ENCODE peak calls at places on chromosomes 6 and 20, in seven cellular contexts. B is prostate gland, T is brain microvascular endothelial cell, L is Peyer's patch, V is ovary, C is AG04449, I is natural killer cell. M is an unnamed sample.

GRCh38 chr6:101402618-101403002 is 9.1 kb downstream of the GRIK2 start:
- DNase-seq in B (no peak), T (no peak), L (no peak), V (no peak), C (no peak), I (no peak), M (peak)

GRCh38 chr6:10401632-10402223 is 13.1 kb downstream of the TFAP2A start:
- DNase-seq in B (no peak), T (no peak), L (no peak), V (no peak), C (no peak), I (no peak), M (no peak)

GRCh38 chr6:6588064-6588923 is at the start of gene LY86:
- DNase-seq in B (no peak), T (no peak), L (no peak), V (no peak), C (no peak), I (no peak), M (no peak)

GRCh38 chr6:137166247-137167098 is 7.0 kb downstream of the IL22RA2 start:
- DNase-seq in B (no peak), T (no peak), L (no peak), V (no peak), C (no peak), I (no peak), M (no peak)

GRCh38 chr6:150016324-150017185 is 8.8 kb downstream of the RAET1L start:
- DNase-seq in B (peak), T (peak), L (no peak), V (no peak), C (no peak), I (no peak), M (peak)

GRCh38 chr6:4941782-4942672 is 61.8 kb downstream of the RPP40 start:
- DNase-seq in B (no peak), T (peak), L (no peak), V (no peak), C (peak), I (peak), M (no peak)

GRCh38 chr20:25279403-25279802 is 31.5 kb downstream of the PYGB start:
- DNase-seq in B (no peak), T (no peak), L (no peak), V (peak), C (no peak), I (no peak), M (no peak)

GRCh38 chr6:75479712-75480111 is 13.9 kb downstream of the FILIP1 start:
- DNase-seq in B (no peak), T (no peak), L (no peak), V (no peak), C (no peak), I (no peak), M (no peak)

GRCh38 chr6:110703906-110704594 is 111.2 kb downstream of the CDK19 start:
- DNase-seq in B (no peak), T (no peak), L (no peak), V (no peak), C (no peak), I (no peak), M (no peak)

GRCh38 chr6:139287868-139288267 is 3.9 kb downstream of the TXLNB start:
- DNase-seq in B (no peak), T (no peak), L (no peak), V (no peak), C (no peak), I (no peak), M (no peak)

GRCh38 chr6:105894556-105894955 is 191.6 kb upstream of the PRDM1 start:
- DNase-seq in B (no peak), T (no peak), L (no peak), V (no peak), C (no peak), I (no peak), M (no peak)

GRCh38 chr20:18057994-18058349 is 256 bp upstream of the OVOL2 start:
- DNase-seq in B (no peak), T (no peak), L (no peak), V (no peak), C (no peak), I (no peak), M (no peak)

GRCh38 chr6:151300267-151300930 is 60.6 kb downstream of the AKAP12 start:
- DNase-seq in B (no peak), T (no peak), L (no peak), V (no peak), C (no peak), I (no peak), M (no peak)
- TF ChIP-seq CTCF in B (no peak), T (no peak), L (no peak), V (no peak), C (no peak), I (no peak), M (no peak)

DNA sequence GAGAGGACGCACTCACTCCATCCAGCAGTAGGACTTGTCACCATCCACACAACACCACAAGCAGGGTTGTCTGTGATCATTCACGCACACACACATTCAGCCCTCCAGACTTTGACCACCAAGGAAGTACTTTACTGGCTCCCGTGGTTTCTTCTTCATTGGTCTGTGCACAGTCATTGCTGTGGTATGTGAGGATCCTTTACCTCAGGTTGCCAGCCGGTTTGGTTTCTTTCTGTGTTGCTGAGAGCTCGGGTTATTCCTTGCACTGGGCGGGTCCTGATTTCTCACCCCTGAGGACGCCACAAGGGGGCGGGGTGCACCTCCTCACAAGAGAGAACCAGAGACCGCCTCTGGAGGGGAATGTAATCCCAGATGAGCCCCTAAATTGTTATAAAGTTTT is 11.2 kb downstream of the SLC35A1 start:
- DNase-seq in B (no peak), T (peak), L (no peak), V (no peak), C (no peak), I (no peak), M (peak)
- TF ChIP-seq CTCF in B (no peak), T (peak), L (no peak), V (no peak), C (no peak), I (no peak), M (peak)

GRCh38 chr6:118260833-118261232 is 287.3 kb upstream of the PLN start:
- DNase-seq in B (no peak), T (no peak), L (no peak), V (no peak), C (no peak), I (no peak), M (no peak)

GRCh38 chr6:118269659-118270058 is 278.4 kb upstream of the PLN start:
- DNase-seq in B (no peak), T (no peak), L (no peak), V (no peak), C (no peak), I (no peak), M (no peak)

DNA sequence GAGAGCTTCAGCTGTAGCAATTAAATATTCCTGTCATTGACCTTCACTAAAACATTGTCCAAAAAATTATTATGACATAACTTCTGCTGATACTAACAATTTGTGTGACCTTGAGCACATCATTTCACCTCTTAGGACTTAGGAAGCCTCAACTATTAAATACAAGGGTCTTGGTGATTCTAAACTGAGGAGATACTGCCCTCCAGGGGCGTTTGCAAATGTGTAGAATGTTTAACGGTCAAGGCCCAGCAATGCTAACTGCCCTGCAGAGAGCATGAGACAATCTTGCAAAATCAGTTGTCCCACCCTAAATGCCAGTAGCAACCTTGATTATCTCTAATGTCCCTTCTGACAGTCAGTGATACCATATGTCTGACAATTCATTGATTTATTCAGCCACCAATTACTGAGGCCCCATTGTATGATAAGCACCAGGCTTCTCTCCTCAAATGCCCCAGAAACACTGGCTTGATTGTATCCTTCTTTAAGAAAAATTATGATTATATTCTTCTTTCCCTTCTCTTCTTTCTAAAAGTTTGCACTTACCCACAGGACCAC is 284.1 kb upstream of the PLN start:
- DNase-seq in B (no peak), T (peak), L (no peak), V (no peak), C (no peak), I (no peak), M (no peak)
- TF ChIP-seq CTCF in B (no peak), T (peak), L (no peak), V (no peak), C (no peak), I (no peak), M (no peak)

DNA sequence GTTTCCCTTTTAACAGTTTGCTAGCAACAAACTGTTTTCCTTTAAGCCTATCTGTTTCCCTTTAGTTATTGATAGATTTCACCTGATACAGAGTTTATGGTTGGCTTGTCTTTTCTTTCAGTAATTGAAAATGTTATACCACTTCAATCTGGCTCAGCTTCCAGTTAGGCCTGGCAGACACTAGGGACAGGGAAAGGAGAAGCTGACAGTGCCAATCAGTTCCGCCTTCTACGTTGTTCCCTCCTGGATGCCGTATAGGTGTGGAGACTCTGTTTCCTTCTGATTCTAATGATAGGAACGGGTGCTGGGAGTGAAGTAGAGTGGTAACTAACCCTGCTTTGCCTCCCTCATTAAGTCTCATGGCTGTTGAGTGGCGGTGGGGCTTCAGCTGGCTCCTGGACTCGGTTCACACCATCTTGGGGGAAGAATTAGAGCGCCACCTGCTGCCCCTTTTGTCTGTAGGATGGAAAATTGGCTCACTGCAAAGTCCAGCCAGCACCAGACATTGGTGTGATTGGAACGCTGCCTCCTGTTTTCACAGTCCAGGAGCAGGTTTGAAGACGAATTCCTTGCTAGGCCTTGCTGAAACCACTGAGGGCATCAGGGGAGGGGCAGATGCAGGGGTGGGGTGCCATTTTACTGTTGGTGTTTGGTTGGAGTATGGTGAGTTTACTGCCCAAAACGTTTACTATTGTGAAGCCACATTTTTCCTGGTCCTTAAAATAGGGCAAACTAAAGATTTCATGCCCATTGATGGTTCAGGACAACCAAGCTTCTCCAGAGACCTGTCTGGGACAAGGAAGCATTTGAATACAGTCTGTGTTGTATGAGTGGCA is 1729.5 kb downstream of the GRIK2 start:
- DNase-seq in B (peak), T (peak), L (no peak), V (no peak), C (no peak), I (no peak), M (no peak)
- TF ChIP-seq CTCF in B (no peak), T (peak), L (no peak), V (no peak), C (peak), I (no peak), M (peak)

GRCh38 chr6:163671355-163671754 is 256.8 kb downstream of the QKI start:
- DNase-seq in B (no peak), T (no peak), L (no peak), V (no peak), C (no peak), I (no peak), M (no peak)

GRCh38 chr6:163672710-163673109 is 258.2 kb downstream of the QKI start:
- DNase-seq in B (no peak), T (no peak), L (no peak), V (no peak), C (no peak), I (no peak), M (no peak)

GRCh38 chr6:163671791-163672190 is 257.3 kb downstream of the QKI start:
- DNase-seq in B (no peak), T (no peak), L (no peak), V (no peak), C (no peak), I (no peak), M (no peak)

GRCh38 chr6:163668061-163668426 is 253.5 kb downstream of the QKI start:
- DNase-seq in B (no peak), T (no peak), L (no peak), V (no peak), C (no peak), I (no peak), M (no peak)

DNA sequence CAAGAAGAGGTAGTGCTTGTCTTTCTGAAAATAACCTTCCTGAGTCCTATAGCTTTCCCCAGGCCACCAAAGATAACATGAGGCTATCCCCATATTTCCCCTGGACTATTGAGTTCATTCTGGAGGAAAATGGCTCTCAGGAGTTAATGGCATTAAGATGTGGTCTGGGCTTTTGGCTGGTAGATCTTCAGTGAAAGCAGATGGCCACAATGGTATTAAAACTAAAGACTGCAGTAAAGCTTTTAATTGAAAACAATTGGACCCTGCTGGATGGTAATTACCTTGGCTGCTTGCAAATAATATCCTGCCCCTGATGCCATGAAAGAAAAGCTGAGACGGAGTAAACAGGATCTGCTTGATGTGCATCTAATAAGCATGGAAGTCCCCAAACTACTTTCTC is 255.8 kb downstream of the QKI start:
- DNase-seq in B (no peak), T (no peak), L (no peak), V (no peak), C (no peak), I (no peak), M (no peak)
- TF ChIP-seq CTCF in B (no peak), T (no peak), L (no peak), V (no peak), C (no peak), I (no peak), M (no peak)

DNA sequence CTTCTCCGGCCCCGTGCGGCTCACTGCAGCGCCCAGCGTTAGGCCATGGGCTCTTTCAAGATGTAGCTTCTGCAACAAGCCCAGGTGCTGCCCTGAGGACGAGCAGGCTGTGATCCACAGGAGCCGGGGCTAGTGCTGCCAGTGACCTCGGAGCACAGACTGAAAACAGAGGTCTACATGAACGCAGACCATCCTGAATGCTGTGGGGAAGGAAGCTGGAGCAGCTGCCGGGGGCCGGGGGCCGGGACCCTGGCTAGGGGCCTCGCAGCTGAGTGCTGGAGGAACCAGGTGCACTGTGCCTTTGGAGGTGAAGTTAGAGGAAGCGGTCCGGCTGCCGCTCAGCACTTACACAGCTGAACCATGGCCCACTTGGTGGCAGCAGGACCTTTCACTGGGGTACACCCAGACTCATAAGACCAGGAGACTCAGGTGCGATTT is 58.9 kb upstream of the MPC1 start:
- DNase-seq in B (no peak), T (no peak), L (no peak), V (no peak), C (no peak), I (no peak), M (no peak)
- TF ChIP-seq CTCF in B (no peak), T (no peak), L (no peak), V (no peak), C (no peak), I (no peak), M (no peak)

GRCh38 chr6:33781105-33781975 is 7.6 kb downstream of the LEMD2 start:
- DNase-seq in B (no peak), T (peak), L (no peak), V (no peak), C (no peak), I (no peak), M (no peak)

GRCh38 chr6:33779895-33780294 is 9.0 kb downstream of the LEMD2 start:
- DNase-seq in B (no peak), T (no peak), L (no peak), V (no peak), C (no peak), I (no peak), M (no peak)

GRCh38 chr6:33778475-33779121 is 10.3 kb downstream of the LEMD2 start:
- DNase-seq in B (no peak), T (no peak), L (no peak), V (no peak), C (no peak), I (no peak), M (no peak)

GRCh38 chr6:33777716-33778474 is 11.0 kb downstream of the LEMD2 start:
- DNase-seq in B (no peak), T (no peak), L (no peak), V (no peak), C (no peak), I (no peak), M (no peak)

DNA sequence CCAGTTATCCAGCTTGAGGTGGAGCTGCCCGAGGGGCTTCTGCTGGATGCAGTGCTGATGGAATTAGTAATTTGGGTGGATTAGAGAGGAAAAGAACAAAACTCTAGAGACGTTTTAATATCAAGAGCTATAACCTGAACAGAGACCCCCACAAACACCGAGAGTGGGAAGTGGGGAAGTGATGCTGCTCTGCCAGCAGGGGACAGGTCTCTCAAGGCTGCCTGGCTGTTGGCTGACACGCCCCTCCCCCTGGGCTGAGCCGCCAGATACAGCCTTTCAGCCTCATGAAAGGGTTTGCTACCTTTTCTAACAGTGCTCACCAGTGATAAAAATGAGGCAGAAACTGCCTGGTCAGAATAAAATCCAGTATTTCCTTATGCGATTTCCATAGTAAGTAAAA is 9.6 kb downstream of the LEMD2 start:
- DNase-seq in B (no peak), T (no peak), L (no peak), V (no peak), C (no peak), I (no peak), M (no peak)
- TF ChIP-seq CTCF in B (no peak), T (peak), L (no peak), V (no peak), C (no peak), I (no peak), M (no peak)